ENCODE peak calls at places on chromosome X, in nine cellular contexts. W is dorsolateral prefrontal cortex, B is GM10248, R is A549, I is esophagus squamous epithelium, E is lung, Z is WTC11, Y is cardiac fibroblast, J is GM23338. U is an unnamed sample.

GRCh38 chrX:13845721-13846378 is 29.0 kb upstream of the GPM6B start:
- DNase-seq in J (no peak), W (no peak), Z (no peak), I (no peak), B (no peak), E (no peak), R (no peak), Y (peak; percentile 55), U (no peak)

GRCh38 chrX:54758114-54759055 is 39.7 kb downstream of the ITIH6 start:
- DNase-seq in E (no peak), Y (no peak), Z (no peak), J (no peak), I (no peak), B (no peak), R (no peak), W (no peak), U (no peak)

GRCh38 chrX:68647156-68647957 is at the start of gene STARD8:
- DNase-seq in R (peak; percentile 76), E (no peak), W (no peak), Y (peak; percentile 29), J (peak; percentile 68), I (no peak), Z (peak; percentile 54), B (no peak), U (no peak)

GRCh38 chrX:92209936-92210335 is 430.8 kb downstream of the PCDH11X start:
- DNase-seq in R (no peak), J (no peak), Y (no peak), E (no peak), I (no peak), Z (no peak), B (no peak), W (no peak), U (no peak)

GRCh38 chrX:115047181-115047580 is 29.8 kb upstream of the IL13RA2 start:
- DNase-seq in W (no peak), Y (peak; percentile 49), Z (no peak), R (no peak), J (no peak), E (no peak), B (no peak), I (no peak), U (no peak)

GRCh38 chrX:12065251-12065650 is 73.0 kb upstream of the FRMPD4 start:
- DNase-seq in Y (peak; percentile 55), I (no peak), E (no peak), W (peak; percentile 4), R (no peak), B (no peak), Z (peak; percentile 25), J (peak; percentile 68), U (no peak)

GRCh38 chrX:19735244-19735643 is 152.2 kb downstream of the SH3KBP1 start:
- DNase-seq in I (no peak), W (no peak), Y (no peak), R (no peak), B (no peak), Z (no peak), E (no peak), J (no peak), U (no peak)

GRCh38 chrX:109347618-109348017 is 134.3 kb downstream of the GUCY2F start:
- DNase-seq in W (no peak), E (no peak), I (no peak), R (no peak), J (peak; percentile 9), Z (no peak), B (no peak), Y (peak; percentile 79), U (peak; percentile 30)

GRCh38 chrX:88612870-88613329 is 134.1 kb upstream of the CPXCR1 start:
- DNase-seq in W (no peak), J (no peak), E (no peak), Y (peak; percentile 4), I (no peak), R (no peak), B (no peak), Z (no peak), U (no peak)

GRCh38 chrX:22060451-22060940 is 28.4 kb downstream of the PHEX start:
- DNase-seq in W (no peak), I (no peak), R (no peak), Y (peak; percentile 30), E (no peak), J (no peak), Z (no peak), B (peak; percentile 20), U (no peak)

GRCh38 chrX:21479695-21480280 is 105.6 kb downstream of the CNKSR2 start:
- DNase-seq in W (no peak), Z (no peak), Y (peak; percentile 75), R (peak; percentile 6), J (peak; percentile 62), B (peak; percentile 27), E (no peak), I (no peak), U (peak; percentile 1)

GRCh38 chrX:447052-447451 is 60.3 kb upstream of the PPP2R3B start:
- DNase-seq in B (no peak), W (no peak), R (no peak), I (no peak), Z (no peak), Y (no peak), E (no peak), J (no peak), U (no peak)

GRCh38 chrX:6383911-6384310 is 151.0 kb downstream of the VCX3A start:
- DNase-seq in Z (no peak), I (no peak), R (no peak), W (no peak), E (no peak), B (no peak), Y (no peak), J (no peak), U (no peak)

GRCh38 chrX:153875391-153876111 is 10.4 kb downstream of the L1CAM start:
- DNase-seq in R (peak; percentile 43), J (peak; percentile 50), E (peak; percentile 36), Y (peak; percentile 26), Z (peak; percentile 77), B (peak; percentile 77), W (peak; percentile 43), I (no peak), U (no peak)

GRCh38 chrX:15314472-15314871 is 968 bp downstream of the ASB11 start:
- DNase-seq in W (no peak), E (no peak), I (no peak), R (no peak), B (no peak), Y (no peak), Z (no peak), J (no peak), U (no peak)

GRCh38 chrX:15315509-15315908 is at the start of gene ASB11:
- DNase-seq in Y (no peak), W (no peak), I (no peak), E (no peak), Z (no peak), J (no peak), B (no peak), R (no peak), U (no peak)

GRCh38 chrX:15310117-15310516 is 5.3 kb downstream of the ASB11 start:
- DNase-seq in B (no peak), Z (no peak), J (no peak), R (no peak), Y (peak; percentile 40), I (no peak), W (no peak), E (peak; percentile 63), U (no peak)

DNA sequence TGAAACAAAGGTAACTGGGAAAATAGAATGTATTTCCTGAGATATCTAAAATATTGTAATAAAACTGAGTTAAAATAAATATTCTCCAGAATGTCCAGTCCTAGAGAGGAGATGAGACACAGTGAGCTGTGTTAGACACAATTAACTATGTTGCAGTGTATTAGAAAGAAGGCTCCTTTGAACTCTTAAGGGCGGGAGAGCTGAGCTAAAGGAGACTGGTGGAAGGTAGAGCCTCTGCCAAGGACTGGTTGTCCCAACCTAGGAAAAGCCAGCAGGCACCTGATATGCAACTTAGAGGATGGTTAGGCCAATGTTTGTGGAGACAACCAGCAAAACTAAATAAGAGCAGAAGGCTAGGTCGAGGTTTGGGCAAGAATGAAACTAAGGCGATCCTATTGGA is 4.3 kb downstream of the ASB11 start:
- DNase-seq in B (no peak), R (no peak), W (no peak), I (no peak), J (no peak), Y (no peak), Z (no peak), E (no peak), U (no peak)
- TF ChIP-seq CTCF in B (no peak), R (no peak), W (no peak), I (no peak), J (no peak), Y (no peak), Z (no peak), E (no peak), U (no peak)

DNA sequence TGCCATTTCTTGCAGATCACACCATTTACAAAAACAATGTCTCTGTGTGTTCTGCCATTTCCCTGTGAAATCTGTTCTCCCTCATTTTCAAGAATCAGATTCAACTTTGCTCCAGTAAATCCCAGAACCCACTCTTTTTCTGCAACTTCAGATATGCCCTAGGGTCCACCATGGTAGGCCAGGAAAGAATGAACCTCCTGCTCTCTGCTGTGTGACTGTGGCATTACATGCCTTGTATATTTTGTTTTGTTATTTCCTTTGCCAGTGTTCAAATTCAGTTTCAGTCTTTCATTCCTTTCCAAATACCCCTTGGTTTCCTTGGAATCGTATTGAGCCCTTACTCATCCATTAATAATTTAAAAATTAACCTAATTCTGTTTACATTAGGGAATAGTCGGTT is 290.2 kb upstream of the VCX start:
- DNase-seq in E (no peak), R (no peak), B (no peak), Y (peak; percentile 0), J (no peak), I (no peak), W (no peak), Z (no peak), U (no peak)
- TF ChIP-seq CTCF in E (no peak), R (no peak), B (no peak), Y (no peak), J (peak; percentile 31), I (no peak), W (no peak), Z (no peak), U (no peak)

GRCh38 chrX:29617725-29618124 is 597.6 kb upstream of the MAGEB2 start:
- DNase-seq in Y (peak; percentile 13), R (no peak), E (no peak), J (no peak), B (no peak), W (no peak), I (no peak), Z (no peak), U (no peak)
- TF ChIP-seq CTCF in Y (peak; percentile 26), R (no peak), E (no peak), J (peak; percentile 25), B (peak; percentile 13), W (no peak), I (no peak), Z (no peak), U (peak; percentile 19)

GRCh38 chrX:74321191-74321590 is 17.2 kb downstream of the ZCCHC13 start:
- DNase-seq in E (no peak), Y (no peak), R (no peak), J (no peak), B (no peak), Z (no peak), W (no peak), I (no peak), U (no peak)
- TF ChIP-seq CTCF in E (no peak), Y (no peak), R (no peak), J (no peak), B (no peak), Z (no peak), W (no peak), I (no peak), U (no peak)

GRCh38 chrX:149950681-149951080 is 12.4 kb upstream of the EOLA2 start:
- DNase-seq in W (no peak), Y (peak; percentile 73), J (peak; percentile 20), E (no peak), R (peak; percentile 40), I (no peak), Z (no peak), B (peak; percentile 13), U (peak; percentile 42)
- TF ChIP-seq CTCF in W (peak; percentile 26), Y (peak; percentile 38), J (peak; percentile 28), E (no peak), R (peak; percentile 61), I (peak; percentile 28), Z (no peak), B (no peak), U (peak; percentile 41)

U was measured in AG09319.